ENCODE peak calls at places on chromosomes 11 and 22, in seven cellular contexts. V is NCI-H69; I is GM23338; N is stimulated activated CD8-positive, alpha-beta memory T cell treated with anti-CD3 and anti-CD28 coated beads, Interleukin-7, amount 100 ng/mL, for 24 hours; H is Caco-2; U is NCI-H1092; D is Peyer's patch. W is an unnamed sample.

GRCh38 chr11:8219257-8220021 is 44.2 kb downstream of the LMO1 start:
- DNase-seq in V (peak), I (peak), N (no peak), H (peak), U (peak), D (peak), W (peak)

GRCh38 chr22:29040385-29041275 is 21.0 kb downstream of the C22orf31 start:
- DNase-seq in V (peak), I (peak), N (peak), H (peak), U (peak), D (peak), W (peak)

GRCh38 chr11:91248199-91248807 is 976.3 kb upstream of the FAT3 start:
- DNase-seq in V (peak), I (peak), N (no peak), H (peak), U (no peak), D (no peak), W (peak)

GRCh38 chr22:32880906-32881596 is 79.5 kb downstream of the TIMP3 start:
- DNase-seq in V (peak), I (no peak), N (no peak), H (no peak), U (peak), D (no peak), W (peak)

GRCh38 chr11:45884596-45885185 is 760 bp upstream of the MAPK8IP1 start:
- DNase-seq in V (no peak), I (no peak), N (no peak), H (no peak), U (no peak), D (no peak), W (no peak)

GRCh38 chr11:19437760-19438159 is 197.0 kb upstream of the E2F8 start:
- DNase-seq in V (no peak), I (no peak), N (no peak), H (no peak), U (no peak), D (no peak), W (no peak)

GRCh38 chr22:48960981-48961655 is 866.6 kb downstream of the BRD1 start:
- DNase-seq in V (no peak), I (no peak), N (no peak), H (no peak), U (no peak), D (no peak), W (no peak)

GRCh38 chr11:47324520-47324919 is 28.0 kb downstream of the MYBPC3 start:
- DNase-seq in V (no peak), I (no peak), N (no peak), H (no peak), U (no peak), D (peak), W (no peak)

GRCh38 chr11:1933416-1934325 is 13.5 kb upstream of the MRPL23 start:
- DNase-seq in V (no peak), I (no peak), N (no peak), H (no peak), U (no peak), D (no peak), W (no peak)

GRCh38 chr11:112085822-112086421 is 634 bp downstream of the TIMM8B start:
- DNase-seq in V (peak), I (peak), N (peak), H (no peak), U (no peak), D (no peak), W (no peak)

GRCh38 chr11:2002807-2003206 is 5.2 kb upstream of the H19 start:
- DNase-seq in V (no peak), I (no peak), N (no peak), H (no peak), U (no peak), D (no peak), W (no peak)

GRCh38 chr11:77619576-77620198 is 17.9 kb downstream of the CLNS1A start:
- DNase-seq in V (peak), I (peak), N (no peak), H (peak), U (peak), D (no peak), W (peak)

GRCh38 chr11:81959341-81959740 is 774.3 kb downstream of the FAM181B start:
- DNase-seq in V (peak), I (peak), N (no peak), H (no peak), U (no peak), D (no peak), W (peak)

GRCh38 chr22:27507935-27508504 is 293.5 kb downstream of the MN1 start:
- DNase-seq in V (no peak), I (no peak), N (no peak), H (no peak), U (no peak), D (no peak), W (no peak)

GRCh38 chr11:76025068-76025467 is 181.2 kb downstream of the WNT11 start:
- DNase-seq in V (peak), I (no peak), N (no peak), H (no peak), U (no peak), D (no peak), W (no peak)

GRCh38 chr11:10397226-10397987 is 57.7 kb upstream of the AMPD3 start:
- DNase-seq in V (no peak), I (no peak), N (no peak), H (no peak), U (no peak), D (no peak), W (no peak)

GRCh38 chr11:34719303-34719848 is 98.5 kb downstream of the EHF start:
- DNase-seq in V (no peak), I (no peak), N (no peak), H (no peak), U (no peak), D (no peak), W (no peak)

GRCh38 chr11:17595526-17596309 is 48.7 kb downstream of the OTOG start:
- DNase-seq in V (no peak), I (no peak), N (no peak), H (no peak), U (no peak), D (peak), W (no peak)

GRCh38 chr11:501001-501682 is 5.9 kb downstream of the RNH1 start:
- DNase-seq in V (no peak), I (no peak), N (no peak), H (no peak), U (no peak), D (no peak), W (no peak)

GRCh38 chr11:62611705-62612365 is 740 bp downstream of the EML3 start:
- DNase-seq in V (peak), I (peak), N (peak), H (peak), U (peak), D (peak), W (peak)

GRCh38 chr11:44248109-44248508 is 61.8 kb downstream of the ALX4 start:
- DNase-seq in V (no peak), I (no peak), N (no peak), H (no peak), U (no peak), D (no peak), W (no peak)

GRCh38 chr11:121134758-121135312 is 33.8 kb downstream of the TECTA start:
- DNase-seq in V (no peak), I (no peak), N (no peak), H (no peak), U (no peak), D (no peak), W (no peak)

GRCh38 chr22:28917747-28918543 is 34.6 kb downstream of the ZNRF3 start:
- DNase-seq in V (peak), I (peak), N (no peak), H (peak), U (peak), D (no peak), W (peak)

GRCh38 chr11:65315204-65315865 is 669 bp downstream of the CDC42EP2 start:
- DNase-seq in V (peak), I (peak), N (peak), H (peak), U (peak), D (peak), W (peak)

GRCh38 chr11:10856689-10857603 is 907 bp downstream of the ZBED5 start:
- DNase-seq in V (peak), I (peak), N (no peak), H (peak), U (no peak), D (peak), W (peak)

GRCh38 chr22:49253656-49254055 is 574.0 kb downstream of the BRD1 start:
- DNase-seq in V (no peak), I (no peak), N (no peak), H (no peak), U (no peak), D (peak), W (no peak)

W was measured in nephron progenitor cell.